ENCODE peak calls at places on chromosomes 6 and 20, in six cellular contexts. C is H1, X is K562, G is GM12878, S is HepG2, W is GM12891. D is an unnamed sample.

GRCh38 chr20:48659888-48660287 is 167.9 kb downstream of the PREX1 start:
- DNase-seq in C (no peak), X (no peak), G (no peak), S (no peak), W (no peak), D (no peak)

GRCh38 chr20:51648571-51648947 is 106.0 kb upstream of the NFATC2 start:
- DNase-seq in C (no peak), X (no peak), G (no peak), S (no peak), W (no peak), D (no peak)

GRCh38 chr20:19430641-19431307 is 218.3 kb downstream of the SLC24A3 start:
- DNase-seq in C (no peak), X (no peak), G (no peak), S (no peak), W (no peak), D (no peak)

GRCh38 chr6:56695702-56696101 is 53.0 kb upstream of the DST start:
- DNase-seq in C (no peak), X (no peak), G (no peak), S (no peak), W (no peak), D (no peak)

GRCh38 chr6:152309648-152310047 is 327.5 kb downstream of the SYNE1 start:
- DNase-seq in C (no peak), X (no peak), G (no peak), S (no peak), W (no peak), D (no peak)

GRCh38 chr6:6505111-6505510 is 83.4 kb upstream of the LY86 start:
- DNase-seq in C (no peak), X (no peak), G (no peak), S (no peak), W (no peak), D (no peak)

GRCh38 chr6:105993341-105993740 is 92.8 kb upstream of the PRDM1 start:
- DNase-seq in C (no peak), X (no peak), G (no peak), S (no peak), W (no peak), D (no peak)

GRCh38 chr20:3106658-3107463 is 22.3 kb upstream of the AVP start:
- DNase-seq in C (no peak), X (no peak), G (no peak), S (peak), W (no peak), D (no peak)

GRCh38 chr6:46263709-46264091 is 92.9 kb upstream of the ENPP5 start:
- DNase-seq in C (no peak), X (no peak), G (no peak), S (no peak), W (no peak), D (no peak)

GRCh38 chr6:18632670-18633410 is 245.7 kb downstream of the RNF144B start:
- DNase-seq in C (no peak), X (no peak), G (no peak), S (peak), W (no peak), D (no peak)

GRCh38 chr20:13995841-13996240 is 525 bp downstream of the MACROD2 start:
- DNase-seq in C (no peak), X (no peak), G (no peak), S (no peak), W (no peak), D (no peak)

GRCh38 chr6:31128093-31128676 is 7.9 kb upstream of the CDSN start:
- DNase-seq in C (no peak), X (peak), G (peak), S (peak), W (peak), D (peak)

GRCh38 chr6:147382945-147383554 is 125.4 kb upstream of the SAMD5 start:
- DNase-seq in C (no peak), X (peak), G (no peak), S (peak), W (no peak), D (no peak)

GRCh38 chr6:131062245-131063027 is 609 bp downstream of the EPB41L2 start:
- DNase-seq in C (no peak), X (no peak), G (no peak), S (no peak), W (peak), D (no peak)

GRCh38 chr6:2999005-2999620 is 581 bp upstream of the NQO2 start:
- DNase-seq in C (no peak), X (no peak), G (no peak), S (peak), W (no peak), D (no peak)

GRCh38 chr6:107832146-107833056 is 8.3 kb upstream of the SCML4 start:
- DNase-seq in C (no peak), X (no peak), G (no peak), S (no peak), W (no peak), D (no peak)

GRCh38 chr6:95487817-95488216 is 89.5 kb upstream of the MANEA start:
- DNase-seq in C (no peak), X (no peak), G (no peak), S (no peak), W (no peak), D (no peak)

GRCh38 chr20:59035381-59035780 is 3.2 kb upstream of the ATP5F1E start:
- DNase-seq in C (no peak), X (no peak), G (no peak), S (no peak), W (no peak), D (no peak)

GRCh38 chr6:45416700-45417099 is 39.0 kb upstream of the SUPT3H start:
- DNase-seq in C (no peak), X (no peak), G (no peak), S (no peak), W (no peak), D (no peak)

GRCh38 chr6:143634486-143634885 is 43.3 kb upstream of the PHACTR2 start:
- DNase-seq in C (no peak), X (no peak), G (no peak), S (no peak), W (no peak), D (no peak)

GRCh38 chr6:170166511-170167122 is 124.3 kb downstream of the DLL1 start:
- DNase-seq in C (no peak), X (no peak), G (no peak), S (no peak), W (no peak), D (no peak)

GRCh38 chr6:152110878-152111820 is 303.7 kb downstream of the ESR1 start:
- DNase-seq in C (no peak), X (no peak), G (no peak), S (no peak), W (no peak), D (no peak)

GRCh38 chr6:166156942-166157341 is 10.7 kb downstream of the TBXT start:
- DNase-seq in C (no peak), X (no peak), G (no peak), S (peak), W (no peak), D (no peak)

GRCh38 chr20:56247954-56248782 is at the start of gene MC3R:
- DNase-seq in C (peak), X (peak), G (no peak), S (peak), W (peak), D (peak)

GRCh38 chr6:29850011-29850553 is 22.5 kb downstream of the HLA-G start:
- DNase-seq in C (no peak), X (peak), G (no peak), S (no peak), W (no peak), D (no peak)

GRCh38 chr6:37442416-37443218 is 9.6 kb downstream of the CMTR1 start:
- DNase-seq in C (no peak), X (no peak), G (no peak), S (no peak), W (no peak), D (no peak)

GRCh38 chr6:106670236-106670635 is 40.9 kb downstream of the QRSL1 start:
- DNase-seq in C (no peak), X (no peak), G (no peak), S (no peak), W (no peak), D (no peak)

GRCh38 chr6:122631571-122632249 is 21.5 kb downstream of the PKIB start:
- DNase-seq in C (no peak), X (no peak), G (no peak), S (no peak), W (no peak), D (no peak)

GRCh38 chr6:105209950-105210706 is 30.3 kb upstream of the POPDC3 start:
- DNase-seq in C (no peak), X (no peak), G (no peak), S (peak), W (no peak), D (no peak)

GRCh38 chr6:33963351-33963750 is 159.5 kb upstream of the MLN start:
- DNase-seq in C (no peak), X (no peak), G (no peak), S (no peak), W (no peak), D (no peak)

GRCh38 chr6:10404799-10405524 is 9.9 kb downstream of the TFAP2A start:
- DNase-seq in C (no peak), X (peak), G (no peak), S (no peak), W (no peak), D (no peak)

GRCh38 chr6:113011803-113012202 is 664.7 kb downstream of the RFPL4B start:
- DNase-seq in C (no peak), X (no peak), G (no peak), S (no peak), W (no peak), D (no peak)

GRCh38 chr20:34302312-34302722 is 838 bp downstream of the AHCY start:
- DNase-seq in C (no peak), X (peak), G (no peak), S (peak), W (no peak), D (no peak)

GRCh38 chr6:77337392-77337791 is 125.9 kb downstream of the HTR1B start:
- DNase-seq in C (no peak), X (no peak), G (no peak), S (no peak), W (no peak), D (no peak)

GRCh38 chr20:48603819-48604405 is 223.9 kb downstream of the PREX1 start:
- DNase-seq in C (no peak), X (no peak), G (no peak), S (no peak), W (no peak), D (no peak)

GRCh38 chr20:7459123-7459522 is 481.1 kb downstream of the HAO1 start:
- DNase-seq in C (no peak), X (no peak), G (no peak), S (no peak), W (no peak), D (no peak)

GRCh38 chr6:125739364-125739763 is 10.1 kb upstream of the HEY2 start:
- DNase-seq in C (no peak), X (no peak), G (no peak), S (no peak), W (no peak), D (no peak)

GRCh38 chr6:14210077-14210476 is 92.5 kb downstream of the CD83 start:
- DNase-seq in C (no peak), X (no peak), G (no peak), S (no peak), W (no peak), D (no peak)

GRCh38 chr6:14211596-14211961 is 94.0 kb downstream of the CD83 start:
- DNase-seq in C (peak), X (peak), G (no peak), S (peak), W (peak), D (peak)

GRCh38 chr6:14212020-14212419 is 94.4 kb downstream of the CD83 start:
- DNase-seq in C (peak), X (no peak), G (no peak), S (no peak), W (no peak), D (no peak)

GRCh38 chr6:14212632-14213031 is 95.1 kb downstream of the CD83 start:
- DNase-seq in C (no peak), X (no peak), G (no peak), S (no peak), W (no peak), D (no peak)

DNA sequence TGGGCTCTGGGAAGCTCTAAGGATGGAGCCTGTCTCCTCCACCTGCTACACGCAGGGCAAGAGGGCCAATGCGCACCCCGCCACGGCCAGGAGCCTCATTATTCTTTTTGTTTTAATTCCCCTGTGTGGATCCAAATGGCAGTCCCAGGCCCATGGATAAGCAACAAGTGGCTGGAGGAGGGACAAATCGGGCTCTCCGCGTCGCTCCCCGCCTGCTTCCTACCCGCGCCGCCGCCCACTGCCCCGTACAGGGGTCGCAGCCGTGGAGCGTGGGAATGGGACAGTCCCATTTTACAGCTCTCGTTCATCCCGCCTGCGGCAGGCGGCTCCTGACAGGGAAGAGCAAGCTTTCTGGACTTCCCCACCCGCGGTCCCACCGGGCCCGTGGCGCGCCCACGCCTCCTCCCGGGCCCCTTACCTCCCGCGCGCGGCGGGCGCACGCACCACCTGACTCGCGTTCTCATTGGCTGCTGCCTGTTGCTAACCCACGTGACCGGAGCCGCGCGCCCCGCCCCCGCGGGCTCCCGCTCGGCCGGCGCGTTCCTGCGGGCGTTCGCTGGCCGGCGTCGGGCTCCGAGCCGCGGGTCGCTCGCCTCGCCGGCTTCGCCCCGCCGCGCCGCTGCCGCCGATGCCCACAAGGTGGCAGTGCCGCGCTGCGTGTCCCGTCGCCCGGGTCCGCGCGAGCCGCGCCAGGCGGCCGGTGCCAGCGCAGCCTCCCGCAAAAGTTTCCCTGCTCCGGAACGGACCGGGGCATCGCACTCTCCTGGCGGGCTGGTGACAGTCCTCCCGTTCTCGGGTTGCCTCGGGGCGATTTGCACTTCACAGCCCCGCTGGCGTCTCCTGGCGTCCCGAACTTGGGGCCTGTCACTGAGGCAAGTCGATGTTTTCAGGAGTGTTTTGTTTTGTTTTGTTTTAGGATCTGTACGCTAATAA is 93.4 kb downstream of the CD83 start:
- DNase-seq in C (peak), X (peak), G (peak), S (peak), W (peak), D (peak)
- TF ChIP-seq POLR2A in C (no peak), X (peak), G (peak), S (peak), W (peak), D (peak)

GRCh38 chr20:53738039-53738944 is 144.7 kb upstream of the ZNF217 start:
- DNase-seq in C (peak), X (peak), G (no peak), S (peak), W (no peak), D (no peak)
- TF ChIP-seq TAF1 in C (peak), X (peak), G (no peak), S (peak), W (no peak), D (no peak)

GRCh38 chr6:52575490-52575868 is 1.4 kb downstream of the TRAM2 start:
- DNase-seq in C (no peak), X (no peak), G (no peak), S (no peak), W (no peak), D (no peak)

GRCh38 chr6:52577778-52578473 is 1.1 kb upstream of the TRAM2 start:
- DNase-seq in C (no peak), X (no peak), G (no peak), S (no peak), W (no peak), D (no peak)

GRCh38 chr6:52576392-52577021 is 353 bp downstream of the TRAM2 start:
- DNase-seq in C (no peak), X (peak), G (peak), S (peak), W (peak), D (peak)

GRCh38 chr6:52576054-52576391 is 837 bp downstream of the TRAM2 start:
- DNase-seq in C (no peak), X (no peak), G (no peak), S (no peak), W (no peak), D (no peak)

GRCh38 chr6:52577022-52577777 is at the start of gene TRAM2:
- DNase-seq in C (no peak), X (peak), G (no peak), S (peak), W (peak), D (peak)
- TF ChIP-seq POLR2A in C (peak), X (peak), G (peak), S (peak), W (no peak), D (peak)

DNA sequence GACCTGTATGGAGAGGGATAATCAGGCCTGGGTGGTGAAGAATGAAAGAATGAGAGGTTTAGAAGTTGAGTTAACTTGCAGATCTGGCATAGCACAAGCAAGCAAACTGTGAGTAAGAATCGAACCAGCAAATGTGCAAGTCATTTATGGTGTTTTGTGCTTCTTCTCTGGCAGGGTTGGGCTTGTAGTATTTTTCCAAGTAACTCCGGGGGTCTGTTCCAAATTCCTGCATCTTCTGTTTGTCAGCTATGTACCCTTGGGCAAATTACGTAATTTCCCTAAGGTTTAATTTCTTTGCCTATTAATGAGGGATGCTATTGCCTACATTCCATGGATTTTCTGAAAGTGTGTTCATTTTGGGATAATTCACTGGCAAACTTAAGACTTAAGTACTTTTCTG is 305.1 kb downstream of the CD109 start:
- DNase-seq in C (no peak), X (no peak), G (no peak), S (no peak), W (no peak), D (no peak)
- TF ChIP-seq TAF1 in C (no peak), X (no peak), G (no peak), S (no peak), W (no peak), D (no peak)

DNA sequence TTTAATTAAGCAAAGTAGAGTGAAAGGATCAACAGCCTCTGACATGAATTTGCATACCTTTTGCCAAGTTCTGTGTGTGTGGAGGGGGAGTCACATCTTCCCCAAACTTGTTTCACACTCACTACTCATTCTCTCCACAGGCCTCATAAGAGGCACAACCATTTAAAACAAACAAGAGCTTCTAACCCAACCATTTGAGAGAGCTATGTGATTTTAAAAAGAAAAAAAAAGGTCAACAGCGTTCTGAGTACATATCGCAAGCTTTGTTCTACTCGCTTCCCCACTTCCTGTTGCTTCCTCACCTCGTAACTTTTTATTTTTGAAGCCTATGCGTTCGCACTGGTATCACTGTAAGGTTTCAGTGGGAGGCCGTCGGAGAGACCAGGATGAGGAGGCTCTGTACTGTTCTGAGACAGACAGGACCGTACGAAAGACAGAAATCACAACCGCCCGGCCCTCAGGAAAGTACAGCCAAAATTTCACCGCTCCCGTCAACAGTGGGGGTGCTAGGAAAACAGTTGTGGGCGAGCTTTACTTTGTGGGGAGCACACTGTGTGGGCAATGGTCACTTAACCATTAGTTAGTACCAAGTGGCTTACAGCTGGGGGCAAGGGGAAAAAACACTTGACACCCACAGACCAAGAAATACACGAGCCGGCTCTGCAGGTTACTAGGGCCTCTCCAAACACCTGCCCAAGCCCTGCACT is 61.3 kb downstream of the TRERF1 start:
- DNase-seq in C (no peak), X (no peak), G (no peak), S (no peak), W (no peak), D (no peak)
- TF ChIP-seq POLR2A in C (no peak), X (no peak), G (peak), S (no peak), W (no peak), D (peak)

D was measured in GM12892.